ENCODE peak calls at places on chromosomes 2 and 18, in seven cellular contexts. W is SK-N-SH, N is HCT116, M is HepG2, J is K562, E is H1, F is GM12878. O is an unnamed sample. For H3K4me1, the result is how much of the 10 kb centered on the place peaks cover.

GRCh38 chr2:162022290-162022945 is 51.6 kb downstream of the DPP4 start:
- DNase-seq in E (no peak), J (no peak), F (no peak), W (no peak), M (peak), N (no peak), O (no peak)

GRCh38 chr2:241907171-241907570 is 37.6 kb downstream of the RTP5 start:
- DNase-seq in J (no peak), W (no peak), N (no peak), F (no peak), E (peak), M (no peak), O (no peak)

GRCh38 chr2:10235099-10235908 is 67.4 kb upstream of the HPCAL1 start:
- DNase-seq in N (no peak), W (no peak), J (no peak), E (no peak), M (no peak), F (no peak), O (no peak)

GRCh38 chr2:72137498-72138010 is 10.1 kb downstream of the CYP26B1 start:
- DNase-seq in E (peak), J (peak), N (no peak), W (peak), F (no peak), M (peak), O (no peak)

GRCh38 chr2:55919574-55919973 is 4.0 kb downstream of the EFEMP1 start:
- DNase-seq in W (no peak), J (no peak), M (no peak), F (no peak), N (no peak), E (no peak), O (no peak)

GRCh38 chr18:12921178-12921577 is 26.6 kb upstream of the SEH1L start:
- DNase-seq in F (peak), E (no peak), N (no peak), M (peak), W (no peak), J (no peak), O (no peak)

GRCh38 chr2:217079165-217079564 is 219.3 kb upstream of the TNP1 start:
- DNase-seq in N (no peak), E (no peak), M (no peak), J (no peak), F (no peak), W (no peak), O (no peak)

GRCh38 chr2:240322231-240322955 is 113.1 kb upstream of the GPC1 start:
- DNase-seq in J (no peak), W (peak), F (no peak), M (no peak), E (no peak), N (no peak), O (no peak)

GRCh38 chr2:228181098-228182019 is at the start of gene SPHKAP:
- DNase-seq in F (no peak), J (no peak), M (no peak), N (no peak), W (peak), E (peak), O (peak)

GRCh38 chr2:121735520-121736074 is 1.1 kb downstream of the NIFK start:
- DNase-seq in M (no peak), J (no peak), N (no peak), F (no peak), E (no peak), W (peak), O (no peak)

GRCh38 chr18:3885209-3885792 is 435.3 kb downstream of the TGIF1 start:
- DNase-seq in N (peak), F (no peak), E (no peak), W (peak), M (peak), J (peak), O (no peak)

GRCh38 chr2:241410739-241411176 is 54.7 kb downstream of the FARP2 start:
- DNase-seq in M (peak), J (no peak), W (no peak), E (no peak), F (no peak), N (peak), O (no peak)

GRCh38 chr2:164522561-164522981 is 98.7 kb downstream of the GRB14 start:
- DNase-seq in N (no peak), J (no peak), F (no peak), E (no peak), M (no peak), W (no peak), O (no peak)
- TF ChIP-seq YY1 in N (no peak), J (no peak), F (no peak), E (no peak), M (no peak), W (no peak), O (no peak)

GRCh38 chr2:101809656-101810055 is 112.1 kb downstream of the MAP4K4 start:
- DNase-seq in M (no peak), W (peak), N (no peak), J (no peak), F (no peak), E (no peak), O (no peak)
- H3K4me1 ChIP-seq in M (half or more), W (under half), N (under half), J (under half), F (under half), E (under half), O (under half)

DNA sequence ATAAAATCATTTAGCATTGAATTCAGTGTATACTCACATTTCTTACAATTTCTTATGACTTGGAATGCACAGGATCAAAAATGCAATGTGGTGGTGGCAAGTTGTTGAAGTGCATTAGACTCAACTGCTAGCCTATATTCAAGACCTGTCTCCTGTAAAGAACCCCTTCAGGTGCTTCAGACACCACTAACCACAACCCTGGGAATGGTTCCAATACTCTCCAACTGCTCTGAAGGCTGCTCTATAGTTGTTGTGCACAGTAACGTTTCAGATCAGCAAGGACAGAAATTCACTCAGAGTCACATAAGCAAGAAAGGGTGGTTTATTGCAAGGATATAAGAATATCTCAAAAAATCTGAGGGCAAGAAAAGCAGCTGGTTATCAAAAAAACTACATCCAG is 6.5 kb downstream of the GKN1 start:
- DNase-seq in W (no peak), M (no peak), N (no peak), F (no peak), E (no peak), J (no peak), O (no peak)
- TF ChIP-seq YY1 in W (no peak), M (no peak), N (no peak), F (no peak), E (no peak), J (no peak), O (no peak)

DNA sequence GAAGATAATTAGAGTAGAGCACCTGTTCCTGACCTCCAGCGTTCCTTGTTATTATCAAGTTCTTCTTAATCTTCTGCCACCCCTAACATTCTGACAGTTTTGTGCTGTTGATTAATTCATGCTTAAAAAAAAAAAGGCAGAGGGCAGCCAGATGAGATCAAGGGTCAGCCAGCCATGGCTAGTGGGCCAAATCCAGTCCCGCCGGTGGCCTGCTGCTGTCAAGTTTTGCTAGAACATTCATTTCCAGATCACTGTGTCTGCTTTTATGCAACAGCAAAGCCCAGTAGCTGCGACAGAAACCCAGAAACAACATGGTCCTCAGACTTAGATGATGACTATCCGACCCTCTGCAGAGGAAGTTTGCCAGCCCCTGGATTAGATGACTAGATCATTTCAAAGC is 101.6 kb downstream of the RNF144A start:
- DNase-seq in F (no peak), J (no peak), W (peak), M (no peak), N (no peak), E (no peak), O (no peak)
- H3K4me1 ChIP-seq in F (under half), J (under half), W (under half), M (under half), N (under half), E (under half), O (under half)

DNA sequence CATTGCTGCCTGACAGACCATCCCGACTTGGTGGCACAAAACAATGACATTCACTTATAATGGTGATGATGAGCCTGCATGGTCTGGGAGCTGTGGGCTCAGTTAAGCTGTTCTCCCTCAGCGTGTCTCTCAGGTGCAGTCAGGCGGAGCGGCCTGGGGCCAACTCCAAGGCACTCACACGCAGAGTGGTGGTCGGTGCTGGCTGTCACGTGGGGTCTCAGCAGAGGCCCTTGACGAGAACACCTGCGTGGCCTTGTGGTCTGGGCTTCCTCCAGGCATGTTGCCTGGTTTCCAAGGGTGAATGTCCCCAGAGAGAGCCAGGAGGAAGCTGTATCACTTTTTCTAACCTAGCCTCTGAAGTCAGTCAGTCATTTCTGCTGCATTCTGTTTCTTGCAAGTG is 29.8 kb downstream of the ARMC9 start:
- DNase-seq in J (no peak), W (no peak), F (peak), M (no peak), N (no peak), E (no peak), O (no peak)
- TF ChIP-seq YY1 in J (no peak), W (no peak), F (no peak), M (no peak), N (no peak), E (no peak), O (no peak)

GRCh38 chr2:232321817-232322559 is 56.6 kb upstream of the ALPP start:
- DNase-seq in J (no peak), N (no peak), W (no peak), M (no peak), E (no peak), F (no peak), O (no peak)

GRCh38 chr2:232324778-232325177 is 53.8 kb upstream of the ALPP start:
- DNase-seq in M (no peak), E (no peak), W (no peak), J (no peak), N (no peak), F (no peak), O (no peak)

GRCh38 chr2:232322560-232323327 is 55.8 kb upstream of the ALPP start:
- DNase-seq in E (no peak), F (no peak), J (no peak), N (no peak), W (no peak), M (no peak), O (no peak)

GRCh38 chr2:232321156-232321816 is 57.3 kb upstream of the ALPP start:
- DNase-seq in F (no peak), M (no peak), E (peak), W (no peak), J (no peak), N (no peak), O (no peak)

GRCh38 chr2:232323328-232323650 is 55.3 kb upstream of the ALPP start:
- DNase-seq in F (no peak), E (no peak), N (no peak), M (no peak), J (no peak), W (no peak), O (no peak)
- H3K4me1 ChIP-seq in F (under half), E (under half), N (under half), M (under half), J (under half), W (under half), O (under half)

GRCh38 chr2:219003267-219003634 is 10.0 kb upstream of the CRYBA2 start:
- DNase-seq in N (no peak), M (no peak), W (peak), E (no peak), F (no peak), J (no peak), O (no peak)

GRCh38 chr2:219000569-219000960 is 7.3 kb upstream of the CRYBA2 start:
- DNase-seq in M (no peak), N (no peak), W (peak), E (no peak), J (no peak), F (no peak), O (no peak)

GRCh38 chr2:219002395-219003266 is 9.4 kb upstream of the CRYBA2 start:
- DNase-seq in J (peak), F (no peak), E (peak), N (peak), W (peak), M (peak), O (peak)

GRCh38 chr2:219001100-219001576 is 7.9 kb upstream of the CRYBA2 start:
- DNase-seq in F (no peak), J (no peak), W (no peak), E (no peak), N (no peak), M (no peak), O (no peak)

DNA sequence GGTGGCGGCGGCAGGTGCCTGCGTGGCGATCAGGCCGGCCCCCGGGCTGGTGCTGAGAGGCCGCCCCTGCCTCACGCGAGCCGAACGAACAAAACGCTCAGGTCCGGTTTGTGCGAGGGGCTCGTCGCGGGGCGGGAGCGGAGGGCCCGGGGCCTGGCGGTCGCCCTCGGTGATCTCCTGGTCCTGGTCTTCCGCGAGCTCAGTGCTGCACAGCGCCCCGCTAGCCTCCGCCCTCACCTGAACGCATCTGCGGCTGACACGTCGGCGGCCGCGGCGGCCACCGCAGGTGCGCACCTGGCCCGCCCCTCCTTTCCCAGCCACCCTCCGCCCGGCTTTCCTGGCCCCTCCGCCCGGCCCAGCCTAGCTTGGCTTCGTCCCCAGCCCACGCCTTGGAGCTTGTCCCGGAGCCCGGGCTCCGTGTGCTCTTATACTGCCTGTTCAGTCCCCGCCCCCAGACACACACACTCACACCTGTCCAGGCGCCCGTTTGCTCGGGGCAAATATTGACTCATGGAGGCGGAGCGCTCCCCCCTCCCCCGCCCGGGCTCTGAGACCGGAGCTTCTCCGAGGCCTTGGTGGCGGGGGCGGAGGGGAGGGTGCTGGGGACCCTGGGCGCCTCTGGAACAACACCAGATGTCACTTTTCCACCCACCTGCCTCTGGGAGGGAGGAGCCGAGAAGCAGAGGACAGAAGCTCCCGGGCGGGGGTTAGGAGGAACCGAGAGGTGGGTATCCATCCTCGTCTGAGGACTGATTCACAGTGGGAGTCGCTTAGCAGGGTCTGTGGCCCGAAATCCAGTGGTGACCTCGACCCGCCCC is 8.6 kb upstream of the CRYBA2 start:
- DNase-seq in M (peak), N (peak), F (no peak), J (peak), W (peak), E (peak), O (no peak)
- TF ChIP-seq YY1 in M (peak), N (peak), F (no peak), J (no peak), W (no peak), E (no peak), O (no peak)

GRCh38 chr2:26708457-26708856 is 15.9 kb downstream of the KCNK3 start:
- DNase-seq in J (no peak), W (no peak), N (no peak), F (no peak), M (no peak), E (no peak), O (no peak)
- H3K4me1 ChIP-seq in J (under half), W (under half), N (under half), F (under half), M (under half), E (under half), O (under half)

GRCh38 chr18:433960-434359 is 66.5 kb downstream of the COLEC12 start:
- DNase-seq in W (no peak), E (no peak), M (no peak), N (no peak), J (no peak), F (no peak), O (no peak)

GRCh38 chr18:434410-434809 is 66.1 kb downstream of the COLEC12 start:
- DNase-seq in F (no peak), N (no peak), J (no peak), W (no peak), E (no peak), M (no peak), O (no peak)

GRCh38 chr18:433297-433696 is 67.2 kb downstream of the COLEC12 start:
- DNase-seq in E (no peak), F (no peak), M (no peak), J (no peak), N (no peak), W (no peak), O (no peak)

DNA sequence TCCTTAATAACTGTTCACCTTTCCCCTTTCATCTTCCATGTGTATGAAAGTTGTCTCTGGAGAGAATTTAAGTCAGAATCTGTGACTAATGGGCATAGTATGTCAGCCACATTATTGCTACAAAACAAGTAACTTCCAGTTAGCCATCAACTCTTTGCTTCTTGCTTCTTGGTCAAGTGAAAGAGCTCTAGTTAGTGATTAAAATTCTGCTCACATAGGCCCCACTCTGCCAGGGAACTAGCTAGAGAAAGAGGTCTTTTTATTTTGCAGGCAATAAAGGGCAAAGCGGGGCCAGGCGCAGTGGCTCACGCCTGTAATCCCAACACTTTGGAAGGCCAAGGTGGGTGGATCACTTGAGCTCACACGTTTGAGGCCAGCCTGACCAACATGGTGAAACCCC is 64.6 kb downstream of the COLEC12 start:
- DNase-seq in E (no peak), N (no peak), M (no peak), J (no peak), W (no peak), F (no peak), O (no peak)
- TF ChIP-seq YY1 in E (no peak), N (no peak), M (no peak), J (no peak), W (no peak), F (no peak), O (no peak)

O was measured in NT2/D1.